ENCODE peak calls at places on chromosomes 2 and 18, in four cellular contexts. D, O, R and C are unnamed samples.

GRCh38 chr18:49924293-49924983 is 111.1 kb upstream of the ACAA2 start:
- DNase-seq in D (no peak), R (no peak), O (no peak), C (no peak)

GRCh38 chr2:150410809-150411208 is 76.7 kb downstream of the RND3 start:
- DNase-seq in D (peak), O (no peak), R (peak), C (no peak)

GRCh38 chr18:50454379-50455005 is 79.6 kb downstream of the SKA1 start:
- DNase-seq in R (no peak), O (no peak), D (no peak), C (no peak)

GRCh38 chr2:107380912-107381311 is 445.8 kb upstream of the RGPD4 start:
- DNase-seq in O (no peak), D (no peak), R (no peak), C (no peak)

GRCh38 chr2:227370791-227371312 is 8.3 kb downstream of the TM4SF20 start:
- DNase-seq in D (peak), R (no peak), O (no peak), C (no peak)

GRCh38 chr18:74774486-74774885 is 176.8 kb downstream of the ZNF407 start:
- DNase-seq in O (no peak), D (no peak), R (no peak), C (no peak)

GRCh38 chr18:3152294-3152693 is 67.5 kb downstream of the MYOM1 start:
- DNase-seq in R (no peak), O (no peak), D (no peak), C (no peak)

GRCh38 chr2:231683292-231683898 is 24.9 kb upstream of the PTMA start:
- DNase-seq in D (no peak), R (no peak), O (no peak), C (no peak)

GRCh38 chr2:80102026-80102425 is 202.5 kb downstream of the LRRTM1 start:
- DNase-seq in R (no peak), D (no peak), O (no peak), C (no peak)

GRCh38 chr18:27713037-27713726 is 463.7 kb downstream of the CDH2 start:
- DNase-seq in R (no peak), D (no peak), O (no peak), C (no peak)

GRCh38 chr2:4499316-4499715 is 795.9 kb downstream of the DCDC2C start:
- DNase-seq in R (peak), D (no peak), O (no peak), C (no peak)

GRCh38 chr2:20216130-20217025 is 8.6 kb downstream of the SDC1 start:
- DNase-seq in O (no peak), R (no peak), D (no peak), C (no peak)

GRCh38 chr18:6593142-6593889 is 136.2 kb upstream of the ARHGAP28 start:
- DNase-seq in D (no peak), O (no peak), R (no peak), C (no peak)

GRCh38 chr18:25146113-25146512 is 205.9 kb downstream of the ZNF521 start:
- DNase-seq in D (no peak), O (no peak), R (no peak), C (no peak)

GRCh38 chr2:80396276-80396675 is 91.7 kb upstream of the LRRTM1 start:
- DNase-seq in O (no peak), D (no peak), R (no peak), C (no peak)

GRCh38 chr18:74965682-74966081 is 243.3 kb downstream of the PTGR3 start:
- DNase-seq in O (no peak), R (no peak), D (no peak), C (no peak)

DNA sequence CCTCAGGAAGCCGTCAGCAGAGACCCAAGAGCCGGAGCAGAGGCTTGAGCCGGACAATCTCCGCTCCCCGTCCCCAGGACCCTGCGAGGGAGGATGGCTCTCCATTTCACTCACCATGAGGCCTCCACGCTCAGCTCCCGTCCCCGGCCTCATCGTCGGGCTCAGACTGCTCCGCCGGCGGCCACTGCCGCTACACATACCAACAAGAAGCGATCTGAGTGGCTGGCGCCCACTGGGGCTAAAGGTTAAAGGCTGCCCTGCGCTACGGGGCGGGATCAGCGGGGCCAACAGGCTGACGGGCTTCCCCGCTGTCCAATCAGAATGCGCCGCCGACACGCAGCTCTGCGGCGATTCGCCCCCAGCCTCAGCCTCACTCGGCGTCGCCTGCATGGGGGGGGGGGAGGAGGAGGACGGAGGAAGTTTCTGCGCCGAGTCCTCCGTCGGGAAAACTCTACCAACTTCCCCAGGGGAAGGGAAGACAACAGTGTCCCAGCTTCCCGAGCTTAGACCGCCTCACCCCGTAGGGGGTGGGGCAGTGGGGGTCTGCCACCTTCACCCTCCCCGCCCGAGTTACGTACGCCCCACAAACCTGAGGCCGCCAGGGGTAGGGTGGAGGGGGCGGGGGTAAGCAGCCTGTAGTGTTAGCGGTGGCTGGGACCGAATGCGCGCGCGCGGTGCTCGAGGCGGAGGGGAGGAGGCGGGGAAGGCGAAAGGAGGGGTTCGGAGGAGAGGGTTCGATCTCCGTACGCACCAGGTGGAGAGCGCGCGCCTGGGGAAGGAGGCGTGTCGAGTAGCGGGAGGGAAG is at the start of gene PRPF40A:
- DNase-seq in D (peak), O (peak), R (peak), C (peak)
- TF ChIP-seq FOSL1 in D (no peak), O (no peak), R (no peak), C (no peak)

DNA sequence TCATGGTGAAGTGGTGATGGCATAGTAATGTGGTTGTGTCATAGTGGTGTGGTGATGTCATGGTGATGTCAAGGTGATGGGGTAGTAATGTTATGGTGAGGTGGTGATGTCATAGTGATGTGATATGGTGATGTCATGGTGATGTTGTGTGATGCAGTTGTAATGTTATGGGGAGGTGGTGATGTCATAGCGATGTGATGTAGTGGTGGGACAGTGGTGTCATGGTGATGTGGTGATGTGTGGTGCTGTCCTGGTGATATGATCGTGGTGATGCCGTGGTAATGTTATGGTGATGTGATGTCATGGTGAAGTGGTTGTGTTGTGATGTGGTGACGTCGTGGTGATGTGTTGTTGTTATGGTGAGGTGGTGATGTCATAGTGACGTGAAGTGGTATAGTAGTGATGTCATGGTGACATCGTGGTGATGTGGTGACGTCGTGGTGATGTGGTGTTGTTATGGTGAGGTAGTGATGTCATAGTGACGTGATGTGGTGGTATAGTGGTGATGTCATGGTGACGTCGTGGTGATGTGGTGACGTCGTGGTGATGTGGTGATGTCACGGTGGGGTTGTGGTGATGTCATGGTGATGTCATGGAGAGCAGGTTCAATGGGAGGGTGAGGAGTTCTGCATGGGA is 242.7 kb upstream of the MYT1L start:
- DNase-seq in D (peak), R (no peak), O (no peak), C (no peak)
- TF ChIP-seq FOSL1 in D (no peak), R (no peak), O (no peak), C (no peak)

GRCh38 chr2:234512884-234513669 is 16.2 kb upstream of the ARL4C start:
- DNase-seq in R (no peak), O (peak), D (no peak), C (no peak)
- TF ChIP-seq FOSL1 in R (no peak), O (peak), D (no peak), C (no peak)

DNA sequence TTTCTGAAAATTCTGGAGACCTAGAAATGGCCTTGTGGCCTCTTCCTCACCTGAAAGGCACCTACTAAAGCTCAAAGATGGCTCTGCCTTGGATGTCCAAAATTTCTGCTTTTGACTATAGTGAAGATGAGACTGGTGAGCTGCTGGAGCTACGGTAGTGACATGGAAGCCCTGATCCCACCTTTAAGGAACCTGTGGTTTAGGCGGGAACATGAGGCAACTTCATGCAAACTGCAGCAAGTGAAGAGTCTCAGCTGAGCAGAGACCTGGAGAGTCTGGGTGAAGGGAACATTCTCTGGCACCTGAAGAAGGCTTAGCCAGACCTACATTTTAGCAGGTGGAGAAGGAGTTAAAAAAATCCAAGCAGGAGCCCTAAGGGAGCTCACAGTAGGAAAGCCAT is 40.0 kb downstream of the GORASP2 start:
- DNase-seq in D (no peak), O (no peak), R (no peak), C (no peak)
- TF ChIP-seq FOSL1 in D (no peak), O (no peak), R (no peak), C (no peak)

DNA sequence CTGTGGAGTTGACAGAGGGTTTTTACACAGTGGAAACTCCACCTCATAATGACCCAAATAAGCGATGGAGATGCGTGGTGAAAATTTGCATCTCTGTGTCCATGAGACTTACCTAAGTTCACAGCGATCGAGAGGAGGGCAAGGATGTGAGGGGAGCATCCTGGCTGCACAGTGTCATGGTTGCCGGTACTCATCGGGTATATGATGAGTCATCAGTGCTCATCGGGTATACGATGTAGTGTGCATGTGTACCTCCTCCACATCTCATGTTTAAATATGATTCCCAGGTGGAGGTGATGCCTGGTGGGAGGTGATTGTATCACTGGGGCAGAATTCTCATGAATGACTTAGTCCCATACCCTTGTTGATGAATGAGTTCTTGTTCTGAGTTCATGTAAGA is 233.5 kb downstream of the MYT1L start:
- DNase-seq in D (no peak), R (no peak), O (no peak), C (no peak)
- TF ChIP-seq FOSL1 in D (no peak), R (no peak), O (no peak), C (no peak)

DNA sequence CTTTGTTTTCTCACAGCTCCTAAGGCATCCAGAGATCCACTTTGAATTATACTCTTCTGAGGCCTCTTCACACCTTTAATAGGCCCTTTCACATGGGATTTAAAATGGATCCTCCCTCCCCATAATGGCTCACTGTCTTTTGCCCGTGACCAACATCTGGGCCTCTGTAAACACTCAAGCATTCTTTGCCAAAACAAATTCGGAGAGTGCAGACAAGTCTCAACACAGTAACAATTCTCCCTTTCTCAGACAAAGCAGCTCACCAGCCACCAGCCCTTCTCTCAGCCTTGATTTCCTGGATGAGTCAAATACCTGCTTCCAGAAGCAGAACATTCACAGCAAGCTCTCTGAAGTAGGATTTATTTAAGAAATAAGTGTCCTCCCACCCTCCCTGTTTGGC is 14.0 kb upstream of the IMP4 start:
- DNase-seq in D (no peak), R (no peak), O (no peak), C (no peak)
- TF ChIP-seq FOSL1 in D (no peak), R (no peak), O (no peak), C (no peak)

DNA sequence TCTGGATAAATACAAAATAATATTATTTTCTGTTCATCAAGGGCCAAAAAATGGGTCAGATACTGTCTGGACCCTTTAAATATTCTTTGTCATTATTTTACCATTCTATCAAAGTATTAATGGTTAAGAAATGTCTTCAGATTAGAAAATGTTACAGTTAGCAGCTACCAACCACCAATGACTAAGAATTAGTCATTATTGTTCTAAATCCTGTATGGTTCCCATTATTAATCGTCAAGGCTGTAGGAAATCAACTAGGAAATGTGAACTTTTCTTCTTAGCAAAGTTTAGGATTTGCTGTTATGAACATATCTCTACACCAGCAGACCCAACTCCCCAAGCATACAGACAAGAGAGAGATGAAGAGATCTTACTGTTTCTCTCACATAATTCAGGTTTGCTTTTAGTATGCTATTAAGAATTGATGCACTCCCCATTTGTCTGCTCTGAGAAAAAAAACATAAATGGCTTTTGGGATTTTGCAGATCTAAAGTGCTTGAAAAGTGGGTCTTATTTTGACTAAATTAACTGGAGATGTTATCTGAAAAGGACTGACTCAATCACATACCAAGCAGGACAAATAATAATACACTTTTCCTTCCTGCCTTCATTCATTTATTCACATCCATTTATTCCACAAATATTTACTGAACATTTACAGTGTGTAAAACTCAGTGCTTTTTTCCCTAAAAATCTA is 147.7 kb downstream of the PPP1R1C start:
- DNase-seq in O (no peak), R (no peak), D (no peak), C (no peak)
- TF ChIP-seq FOSL1 in O (no peak), R (no peak), D (no peak), C (peak)

GRCh38 chr2:221777119-221777518 is 205.0 kb upstream of the EPHA4 start:
- DNase-seq in D (no peak), O (no peak), R (no peak), C (no peak)

GRCh38 chr2:221780281-221780688 is 208.2 kb upstream of the EPHA4 start:
- DNase-seq in R (no peak), O (no peak), D (no peak), C (no peak)

GRCh38 chr2:221774136-221774535 is 202.0 kb upstream of the EPHA4 start:
- DNase-seq in R (no peak), O (no peak), D (no peak), C (no peak)

GRCh38 chr2:221779614-221780067 is 207.5 kb upstream of the EPHA4 start:
- DNase-seq in R (no peak), D (no peak), O (no peak), C (no peak)
- TF ChIP-seq FOSL1 in R (no peak), D (no peak), O (no peak), C (no peak)

GRCh38 chr18:79321625-79322024 is 74.1 kb upstream of the NFATC1 start:
- DNase-seq in R (no peak), O (no peak), D (no peak), C (no peak)

GRCh38 chr18:79323471-79323870 is 72.3 kb upstream of the NFATC1 start:
- DNase-seq in O (no peak), D (no peak), R (no peak), C (no peak)

GRCh38 chr18:79318142-79318673 is 77.5 kb upstream of the NFATC1 start:
- DNase-seq in D (no peak), R (no peak), O (no peak), C (no peak)

GRCh38 chr18:79317718-79318117 is 78.0 kb upstream of the NFATC1 start:
- DNase-seq in R (no peak), O (no peak), D (no peak), C (no peak)

DNA sequence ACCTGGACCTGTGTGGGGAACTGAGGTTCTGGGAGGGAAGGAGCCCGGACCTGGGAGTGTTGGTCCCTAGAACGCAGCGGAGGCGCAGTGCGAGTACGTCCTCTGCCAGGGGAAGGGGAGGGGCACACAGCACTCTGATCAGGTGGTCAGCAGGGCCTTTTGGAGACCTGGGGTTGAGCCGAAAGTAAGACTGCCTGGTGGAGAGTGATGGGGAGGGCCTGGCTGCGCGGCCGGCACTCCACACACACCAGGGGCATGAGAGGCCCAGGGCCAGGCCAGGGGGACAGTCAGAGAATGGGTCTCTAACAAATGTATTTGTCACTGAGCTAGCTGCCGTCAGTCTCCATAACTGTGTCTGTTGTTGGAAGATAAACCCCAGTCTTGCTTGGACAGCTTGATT is 75.5 kb upstream of the NFATC1 start:
- DNase-seq in D (no peak), R (no peak), O (no peak), C (no peak)
- TF ChIP-seq FOSL1 in D (no peak), R (no peak), O (no peak), C (no peak)

GRCh38 chr2:11771971-11772615 is 25.7 kb downstream of the LPIN1 start:
- DNase-seq in D (no peak), O (no peak), R (no peak), C (no peak)
- TF ChIP-seq FOSL1 in D (no peak), O (no peak), R (no peak), C (no peak)